ENCODE peak calls at places on chromosomes 3 and 15, in four cellular contexts. G is astrocyte of the spinal cord; O is T-cell; J is activated CD8-positive, alpha-beta memory T cell treated with anti-CD3 and anti-CD28 coated beads, Interleukin-2, amount 50 U/mL, for 4 hours. D is an unnamed sample.

GRCh38 chr3:14323401-14324223 is 78.8 kb upstream of the SLC6A6 start:
- DNase-seq in G (no peak), O (no peak), J (no peak), D (no peak)

GRCh38 chr15:88440021-88440420 is 27.2 kb downstream of the MRPL46 start:
- DNase-seq in G (peak), O (no peak), J (no peak), D (peak)

GRCh38 chr3:38497026-38497425 is 886 bp downstream of the EXOG start:
- DNase-seq in G (no peak), O (no peak), J (no peak), D (peak)

GRCh38 chr3:48247401-48247807 is 6.5 kb downstream of the ZNF589 start:
- DNase-seq in G (no peak), O (no peak), J (no peak), D (peak)

GRCh38 chr3:149080011-149080698 is 6.2 kb downstream of the HLTF start:
- DNase-seq in G (no peak), O (no peak), J (no peak), D (peak)

GRCh38 chr15:87817553-87817952 is 439.0 kb downstream of the NTRK3 start:
- DNase-seq in G (peak), O (no peak), J (no peak), D (no peak)

GRCh38 chr3:30286007-30286669 is 320.3 kb upstream of the TGFBR2 start:
- DNase-seq in G (peak), O (no peak), J (no peak), D (peak)

GRCh38 chr3:65856907-65857306 is 181.8 kb downstream of the MAGI1 start:
- DNase-seq in G (no peak), O (no peak), J (no peak), D (no peak)

GRCh38 chr15:72182673-72183072 is 14.9 kb downstream of the GRAMD2A start:
- DNase-seq in G (no peak), O (no peak), J (no peak), D (peak)

GRCh38 chr3:78804251-78805037 is 963.4 kb downstream of the ROBO1 start:
- DNase-seq in G (peak), O (no peak), J (no peak), D (peak)

GRCh38 chr3:190323241-190323617 is 983 bp upstream of the CLDN1 start:
- DNase-seq in G (no peak), O (no peak), J (no peak), D (no peak)

GRCh38 chr3:115790759-115791158 is 167.4 kb downstream of the GAP43 start:
- DNase-seq in G (peak), O (no peak), J (peak), D (peak)

GRCh38 chr3:144119611-144120010 is 148.0 kb downstream of the DIPK2A start:
- DNase-seq in G (no peak), O (no peak), J (no peak), D (no peak)

GRCh38 chr3:74601793-74602192 is 12.7 kb downstream of the CNTN3 start:
- DNase-seq in G (no peak), O (no peak), J (no peak), D (no peak)

GRCh38 chr3:9192238-9192637 is 57.2 kb downstream of the SRGAP3 start:
- DNase-seq in G (no peak), O (no peak), J (no peak), D (no peak)

GRCh38 chr15:61951949-61952348 is 108.3 kb downstream of the VPS13C start:
- DNase-seq in G (peak), O (no peak), J (no peak), D (peak)

GRCh38 chr3:113626513-113627371 is 69.7 kb downstream of the USF3 start:
- DNase-seq in G (peak), O (no peak), J (no peak), D (peak)

GRCh38 chr15:68192804-68193521 is 12.2 kb downstream of the CALML4 start:
- DNase-seq in G (no peak), O (no peak), J (no peak), D (no peak)

GRCh38 chr15:101161656-101162055 is 90.2 kb downstream of the CHSY1 start:
- DNase-seq in G (no peak), O (no peak), J (no peak), D (no peak)

GRCh38 chr15:79132770-79133169 is 42.2 kb upstream of the RASGRF1 start:
- DNase-seq in G (no peak), O (no peak), J (no peak), D (no peak)

GRCh38 chr3:4060064-4060463 is 243.1 kb upstream of the SETMAR start:
- DNase-seq in G (no peak), O (no peak), J (no peak), D (peak)

GRCh38 chr3:182300266-182300665 is 493.0 kb upstream of the ATP11B start:
- DNase-seq in G (no peak), O (no peak), J (no peak), D (no peak)

GRCh38 chr3:27479816-27480543 is 4.2 kb downstream of the SLC4A7 start:
- DNase-seq in G (no peak), O (no peak), J (no peak), D (no peak)

GRCh38 chr3:177830411-177830849 is 633.1 kb upstream of the TBL1XR1 start:
- DNase-seq in G (peak), O (no peak), J (no peak), D (peak)

GRCh38 chr3:171811913-171812321 is 1.6 kb upstream of the PLD1 start:
- DNase-seq in G (peak), O (no peak), J (no peak), D (peak)

GRCh38 chr3:102178817-102179216 is 256.0 kb upstream of the ZPLD1 start:
- DNase-seq in G (no peak), O (no peak), J (no peak), D (no peak)

GRCh38 chr3:168030488-168031054 is 65.2 kb downstream of the GOLIM4 start:
- DNase-seq in G (no peak), O (no peak), J (no peak), D (no peak)

GRCh38 chr15:53506370-53506769 is 253.1 kb downstream of the WDR72 start:
- DNase-seq in G (no peak), O (no peak), J (no peak), D (no peak)

D was measured in iris pigment epithelial cell.